ENCODE peak calls at places on chromosomes 13 and 19, in nine cellular contexts. V is pancreas; X is uterus; M is AG04450; K is tibial artery; U is tibial nerve; F is CD4-positive, CD25-positive, alpha-beta regulatory T cell; Z is endodermal cell; T is left lung. J is an unnamed sample.
A peak's percentile ranks its signal among the peaks of the same experiment; 100 is the strongest.

GRCh38 chr13:47723898-47724297 is 277.2 kb downstream of the SUCLA2 start:
- DNase-seq in U (no peak), Z (peak; percentile 55), K (no peak), V (no peak), T (no peak), X (no peak), M (no peak), F (no peak), J (no peak)

GRCh38 chr19:2902590-2903218 is 2.0 kb downstream of the ZNF57 start:
- DNase-seq in T (no peak), F (no peak), Z (no peak), V (no peak), U (no peak), X (no peak), M (no peak), K (no peak), J (no peak)

GRCh38 chr13:106172176-106172905 is 363.1 kb downstream of the EFNB2 start:
- DNase-seq in V (no peak), M (no peak), Z (no peak), K (no peak), T (no peak), U (no peak), X (no peak), F (no peak), J (no peak)

GRCh38 chr19:49113762-49114629 is at the start of gene LIN7B:
- DNase-seq in F (peak; percentile 73), X (peak; percentile 40), K (peak; percentile 82), T (peak; percentile 57), U (no peak), V (peak; percentile 88), M (no peak), Z (peak; percentile 88), J (peak; percentile 78)

GRCh38 chr13:50509771-50510441 is 333.6 kb downstream of the DLEU7 start:
- DNase-seq in X (no peak), T (no peak), V (no peak), M (no peak), F (no peak), U (no peak), Z (no peak), K (no peak), J (no peak)

GRCh38 chr13:93624371-93624777 is 397.8 kb downstream of the GPC6 start:
- DNase-seq in X (no peak), Z (no peak), K (no peak), V (no peak), T (no peak), U (no peak), F (no peak), M (no peak), J (no peak)

GRCh38 chr13:85828094-85828684 is 29.0 kb upstream of the SLITRK6 start:
- DNase-seq in U (no peak), K (no peak), M (peak; percentile 2), F (no peak), T (no peak), Z (no peak), X (no peak), V (no peak), J (no peak)

GRCh38 chr19:39474139-39474620 is 6.5 kb upstream of the TIMM50 start:
- DNase-seq in T (peak; percentile 41), U (peak; percentile 46), M (no peak), F (peak; percentile 57), X (peak; percentile 49), V (peak; percentile 83), Z (peak; percentile 96), K (peak; percentile 73), J (peak; percentile 57)

GRCh38 chr19:392375-392970 is 16.5 kb downstream of the C2CD4C start:
- DNase-seq in T (peak; percentile 45), X (no peak), V (peak; percentile 37), M (no peak), K (no peak), Z (no peak), U (no peak), F (no peak), J (no peak)

GRCh38 chr13:30053904-30054303 is 203.5 kb upstream of the UBL3 start:
- DNase-seq in V (no peak), K (no peak), F (no peak), X (no peak), Z (peak; percentile 73), U (no peak), M (no peak), T (no peak), J (no peak)

GRCh38 chr13:25329706-25330105 is 28.3 kb downstream of the NUP58 start:
- DNase-seq in T (no peak), K (no peak), V (no peak), Z (no peak), U (no peak), M (no peak), X (no peak), F (no peak), J (no peak)

GRCh38 chr13:75492389-75492788 is 10.4 kb upstream of the TBC1D4 start:
- DNase-seq in U (no peak), T (no peak), F (no peak), Z (no peak), M (no peak), K (no peak), V (no peak), X (no peak), J (no peak)

GRCh38 chr13:113083402-113084061 is 22.1 kb upstream of the F7 start:
- DNase-seq in U (peak; percentile 42), F (no peak), V (peak; percentile 50), M (no peak), K (no peak), T (peak; percentile 83), X (no peak), Z (no peak), J (no peak)

GRCh38 chr19:1079566-1080111 is 12.7 kb downstream of the ARHGAP45 start:
- DNase-seq in T (no peak), K (no peak), U (no peak), V (peak; percentile 78), Z (no peak), M (no peak), F (no peak), X (no peak), J (no peak)

DNA sequence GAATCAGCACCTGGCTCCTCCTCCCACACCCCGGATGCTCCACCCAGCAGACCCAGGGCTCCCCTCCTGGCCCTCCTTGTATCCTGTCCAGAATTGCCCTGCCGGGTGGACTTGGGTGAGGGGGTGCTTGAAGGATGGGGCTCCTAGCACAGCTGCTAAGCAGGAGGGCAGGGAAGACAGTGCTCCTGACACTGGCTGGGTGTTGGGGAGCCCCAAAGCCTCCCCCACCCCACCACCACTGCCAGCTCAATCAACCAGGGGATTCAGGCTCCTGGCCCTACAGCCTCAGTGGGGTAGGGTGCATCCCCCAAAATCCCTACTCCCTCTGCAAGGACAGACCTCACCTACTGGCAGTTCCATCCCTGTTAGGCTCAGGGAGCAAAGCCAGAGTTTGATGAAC is 2.6 kb upstream of the CYP4F11 start:
- DNase-seq in T (no peak), V (no peak), M (no peak), F (no peak), U (no peak), K (no peak), Z (no peak), X (no peak), J (no peak)
- H3K9me3 ChIP-seq in T (peaks cover 4% of the 10 kb centered on the region), V (no peaks in the 10 kb centered on the region), M (peaks cover 22% of the 10 kb centered on the region), F (no peaks in the 10 kb centered on the region), U (peaks cover 5% of the 10 kb centered on the region), K (peaks cover 6% of the 10 kb centered on the region), Z (peaks cover 55% of the 10 kb centered on the region), X (no peaks in the 10 kb centered on the region), J (no peaks in the 10 kb centered on the region)

GRCh38 chr19:51830263-51830662 is 35.3 kb downstream of the FPR3 start:
- DNase-seq in X (no peak), K (no peak), F (no peak), U (no peak), Z (no peak), V (no peak), M (no peak), T (no peak), J (no peak)
- H3K9me3 ChIP-seq in X (no peaks in the 10 kb centered on the region), K (no peaks in the 10 kb centered on the region), F (peaks cover 27% of the 10 kb centered on the region), U (peaks cover 25% of the 10 kb centered on the region), Z (peaks cover 65% of the 10 kb centered on the region), V (no peaks in the 10 kb centered on the region), M (no peaks in the 10 kb centered on the region), T (peaks cover 41% of the 10 kb centered on the region), J (peaks cover 8% of the 10 kb centered on the region)

DNA sequence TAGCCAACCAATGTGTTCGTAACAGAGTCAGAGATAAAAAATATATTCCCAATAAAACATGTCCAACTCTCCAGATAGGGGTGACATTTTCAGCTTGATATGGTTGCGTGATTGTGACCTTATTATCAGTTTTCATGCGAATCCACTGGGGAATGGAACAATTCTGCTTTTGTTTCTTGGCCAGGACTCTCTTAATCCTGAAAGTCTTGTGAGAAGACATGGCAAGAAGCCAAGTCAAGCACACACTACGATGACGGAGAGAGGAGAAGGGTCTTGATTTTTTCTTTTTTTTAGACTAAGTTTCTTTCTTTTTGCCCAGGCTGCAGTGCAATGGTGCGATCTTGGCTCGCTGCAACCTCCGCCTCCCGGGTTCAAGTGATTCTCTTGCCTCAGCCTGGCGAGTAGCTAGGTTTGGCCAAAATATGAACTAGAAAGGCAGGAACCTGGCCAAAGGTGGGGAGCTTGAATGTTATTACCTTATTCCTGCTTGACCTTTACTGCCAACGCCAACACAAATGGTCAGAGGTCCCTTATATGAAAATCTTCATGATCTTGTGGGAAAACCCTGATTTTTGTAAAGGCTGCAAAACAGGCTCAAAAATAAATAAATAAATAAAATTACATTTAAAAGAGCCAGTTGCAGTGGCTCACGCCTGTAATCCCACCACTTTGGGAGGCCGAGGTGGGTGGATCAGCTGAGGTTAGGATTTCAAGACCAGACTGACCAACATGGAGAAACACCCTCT is 14.5 kb downstream of the ZNF816 start:
- DNase-seq in K (no peak), T (no peak), F (no peak), X (no peak), U (no peak), Z (no peak), V (no peak), M (no peak), J (no peak)
- H3K9me3 ChIP-seq in K (peaks cover 66% of the 10 kb centered on the region), T (peaks cover 84% of the 10 kb centered on the region), F (peaks cover 64% of the 10 kb centered on the region), X (peaks cover 21% of the 10 kb centered on the region), U (peaks cover 76% of the 10 kb centered on the region), Z (peaks cover 72% of the 10 kb centered on the region), V (no peaks in the 10 kb centered on the region), M (peaks cover 68% of the 10 kb centered on the region), J (peaks cover 40% of the 10 kb centered on the region)

DNA sequence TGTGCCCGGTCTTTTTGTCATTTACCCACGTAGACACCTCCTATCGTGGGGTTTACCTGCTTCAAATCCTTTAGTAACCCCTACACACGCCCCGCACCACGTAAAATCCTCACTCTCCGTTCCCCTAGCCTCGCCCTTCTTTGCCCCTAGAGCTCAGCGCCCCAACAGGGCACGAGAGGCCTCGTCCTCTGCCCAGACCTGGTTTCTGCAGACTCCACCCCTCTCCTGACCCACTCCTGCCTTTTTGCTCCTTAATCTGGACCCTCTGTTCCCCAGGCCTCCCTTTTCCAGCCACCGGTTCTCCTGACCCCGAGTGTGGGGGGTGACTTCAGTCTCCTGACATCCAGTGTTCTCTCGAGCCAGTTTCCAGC is 427 bp downstream of the ZNF528 start:
- DNase-seq in V (no peak), T (no peak), F (no peak), Z (peak; percentile 51), X (no peak), U (no peak), M (no peak), K (no peak), J (no peak)
- H3K9me3 ChIP-seq in V (no peaks in the 10 kb centered on the region), T (peaks cover 74% of the 10 kb centered on the region), F (peaks cover 18% of the 10 kb centered on the region), Z (peaks cover 29% of the 10 kb centered on the region), X (peaks cover under 1% of the 10 kb centered on the region), U (peaks cover 46% of the 10 kb centered on the region), M (peaks cover 39% of the 10 kb centered on the region), K (peaks cover 6% of the 10 kb centered on the region), J (no peaks in the 10 kb centered on the region)

DNA sequence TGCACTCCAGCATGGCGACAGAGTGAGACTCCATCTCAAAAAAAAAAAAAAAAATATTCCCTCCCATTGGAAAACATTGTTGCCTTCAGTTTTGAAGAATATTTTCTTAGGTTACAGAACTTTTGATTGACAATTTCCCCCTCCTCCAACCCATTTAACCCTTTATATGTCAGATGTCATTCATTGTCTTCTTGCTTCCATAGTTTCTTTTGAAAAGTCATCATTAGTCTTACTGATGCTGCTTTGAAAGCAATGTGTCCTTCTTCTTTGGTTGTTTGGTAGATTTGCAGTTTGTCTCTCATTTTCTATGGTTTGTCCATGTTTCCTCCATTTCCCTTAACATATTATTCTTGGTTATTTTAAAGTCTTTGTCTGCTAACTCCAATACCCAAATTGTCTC is 25.4 kb downstream of the ZNF558 start:
- DNase-seq in F (no peak), V (no peak), K (no peak), M (no peak), T (no peak), X (no peak), U (no peak), Z (no peak), J (no peak)
- H3K9me3 ChIP-seq in F (peaks cover 61% of the 10 kb centered on the region), V (peaks cover 22% of the 10 kb centered on the region), K (peaks cover 83% of the 10 kb centered on the region), M (peaks cover 62% of the 10 kb centered on the region), T (peaks cover 99% of the 10 kb centered on the region), X (peaks cover 75% of the 10 kb centered on the region), U (peaks cover 99% of the 10 kb centered on the region), Z (peaks cover 95% of the 10 kb centered on the region), J (peaks cover 29% of the 10 kb centered on the region)

J was measured in T-helper 17 cell.